ENCODE peak calls at places on chromosomes 7 and 10, in eight cellular contexts. X is heart left ventricle; Y is H1; D is colonic mucosa; K is CD8-positive, alpha-beta T cell; Q is kidney; M is DND-41; O is A549. H is an unnamed sample. For H3K9me3, the result is how much of the 10 kb centered on the place peaks cover.

GRCh38 chr10:72218329-72218728 is 2.3 kb upstream of the ASCC1 start:
- DNase-seq in Y (no peak), X (no peak), O (no peak), Q (no peak), K (no peak), D (no peak), M (no peak), H (no peak)

GRCh38 chr7:119377-120163 is 72.8 kb upstream of the FAM20C start:
- DNase-seq in X (peak), M (no peak), K (no peak), Q (no peak), D (peak), Y (no peak), O (no peak), H (no peak)

GRCh38 chr7:87398441-87398840 is 53.0 kb downstream of the CROT start:
- DNase-seq in O (no peak), K (no peak), X (no peak), D (no peak), M (no peak), Q (no peak), Y (no peak), H (no peak)

GRCh38 chr7:39353615-39354376 is 212.4 kb upstream of the YAE1 start:
- DNase-seq in K (no peak), O (no peak), M (no peak), D (no peak), Y (peak), Q (peak), X (no peak), H (no peak)

GRCh38 chr10:118971876-118972275 is 57.6 kb upstream of the NANOS1 start:
- DNase-seq in K (no peak), Y (no peak), M (no peak), X (no peak), O (no peak), D (no peak), Q (no peak), H (no peak)

GRCh38 chr10:68333905-68334431 is 1.2 kb upstream of the PBLD start:
- DNase-seq in O (no peak), Q (no peak), X (no peak), K (no peak), M (no peak), D (no peak), Y (no peak), H (no peak)

GRCh38 chr10:13882112-13882711 is 295.4 kb downstream of the PRPF18 start:
- DNase-seq in M (no peak), Q (no peak), Y (peak), O (no peak), D (no peak), X (no peak), K (no peak), H (peak)

GRCh38 chr7:95469850-95470249 is 15.9 kb upstream of the ASB4 start:
- DNase-seq in X (no peak), K (no peak), O (no peak), D (no peak), Y (no peak), Q (no peak), M (peak), H (no peak)

GRCh38 chr7:41383596-41383995 is 319.3 kb downstream of the INHBA start:
- DNase-seq in D (no peak), Q (no peak), X (no peak), K (no peak), Y (no peak), O (no peak), M (no peak), H (no peak)

GRCh38 chr7:151137076-151137611 is 30.4 kb downstream of the GBX1 start:
- DNase-seq in Y (no peak), Q (peak), O (no peak), X (peak), M (no peak), D (no peak), K (no peak), H (no peak)

GRCh38 chr7:84218681-84219080 is 24.1 kb upstream of the SEMA3A start:
- DNase-seq in D (peak), K (no peak), O (no peak), Q (no peak), X (no peak), Y (no peak), M (no peak), H (no peak)

GRCh38 chr10:983401-983800 is 4.8 kb upstream of the GTPBP4 start:
- DNase-seq in D (no peak), Q (no peak), M (no peak), X (no peak), Y (no peak), K (no peak), O (no peak), H (no peak)

GRCh38 chr10:99983280-99983988 is 26.3 kb downstream of the DNMBP start:
- DNase-seq in M (no peak), Y (no peak), D (no peak), X (no peak), K (no peak), O (no peak), Q (no peak), H (no peak)

GRCh38 chr10:61847087-61847486 is 54.4 kb upstream of the ARID5B start:
- DNase-seq in M (no peak), Q (no peak), X (no peak), K (no peak), D (no peak), O (no peak), Y (no peak), H (no peak)

GRCh38 chr7:13987395-13987794 is 2.1 kb downstream of the ETV1 start:
- DNase-seq in X (no peak), M (no peak), O (no peak), Q (no peak), D (no peak), Y (no peak), K (no peak), H (no peak)

GRCh38 chr7:155972247-155972646 is 160.0 kb upstream of the SHH start:
- DNase-seq in Q (no peak), D (no peak), O (no peak), M (no peak), Y (no peak), X (no peak), K (no peak), H (no peak)

GRCh38 chr7:108598858-108599257 is 29.2 kb downstream of the DNAJB9 start:
- DNase-seq in Y (no peak), M (no peak), X (no peak), K (no peak), Q (no peak), O (no peak), D (no peak), H (no peak)

GRCh38 chr7:148481965-148482626 is 108.5 kb upstream of the C7orf33 start:
- DNase-seq in M (no peak), Y (no peak), Q (no peak), D (no peak), K (no peak), X (no peak), O (no peak), H (no peak)

GRCh38 chr7:91233201-91233600 is 31.0 kb upstream of the FZD1 start:
- DNase-seq in M (no peak), Q (no peak), D (no peak), Y (no peak), O (no peak), X (no peak), K (no peak), H (no peak)

GRCh38 chr10:114548662-114549061 is 109.4 kb downstream of the ABLIM1 start:
- DNase-seq in M (no peak), Y (peak), O (peak), K (no peak), D (peak), X (no peak), Q (no peak), H (peak)

GRCh38 chr7:128919881-128920789 is 9.6 kb upstream of the KCP start:
- DNase-seq in X (no peak), O (no peak), Q (no peak), Y (peak), D (no peak), M (no peak), K (no peak), H (no peak)

GRCh38 chr7:46189255-46189790 is 268.3 kb upstream of the IGFBP3 start:
- DNase-seq in D (no peak), O (no peak), Q (no peak), Y (peak), K (no peak), M (no peak), X (no peak), H (no peak)

GRCh38 chr10:5751854-5752253 is 61.4 kb downstream of the GDI2 start:
- DNase-seq in D (no peak), Y (no peak), X (no peak), Q (no peak), O (no peak), M (no peak), K (no peak), H (no peak)

GRCh38 chr10:95508730-95509129 is 52.4 kb downstream of the SORBS1 start:
- DNase-seq in X (no peak), K (no peak), O (no peak), Q (no peak), M (no peak), Y (no peak), D (no peak), H (no peak)

GRCh38 chr7:109864263-109864662 is 1226.7 kb upstream of the LRRN3 start:
- DNase-seq in Y (no peak), X (no peak), O (no peak), K (no peak), Q (no peak), D (no peak), M (no peak), H (no peak)

GRCh38 chr7:94513565-94513860 is 3.9 kb downstream of the CASD1 start:
- DNase-seq in M (no peak), Q (no peak), Y (no peak), K (no peak), D (no peak), O (no peak), X (no peak), H (no peak)

GRCh38 chr10:42988517-42989395 is 88.1 kb upstream of the RET start:
- DNase-seq in D (peak), Y (peak), Q (peak), O (no peak), M (no peak), K (peak), X (peak), H (no peak)

GRCh38 chr10:112202561-112203241 is 19.1 kb upstream of the GPAM start:
- DNase-seq in O (peak), K (no peak), D (no peak), M (no peak), X (no peak), Q (no peak), Y (no peak), H (no peak)

GRCh38 chr10:31583358-31583757 is 264.3 kb downstream of the ZEB1 start:
- DNase-seq in Q (no peak), Y (no peak), K (no peak), D (no peak), O (no peak), X (no peak), M (no peak), H (no peak)

GRCh38 chr7:140345426-140345825 is 52.9 kb downstream of the SLC37A3 start:
- DNase-seq in Q (no peak), D (peak), Y (no peak), O (no peak), K (no peak), X (no peak), M (no peak), H (no peak)

GRCh38 chr10:75739454-75740143 is 308.2 kb downstream of the LRMDA start:
- DNase-seq in Q (no peak), D (no peak), M (no peak), X (no peak), Y (no peak), O (no peak), K (no peak), H (no peak)

GRCh38 chr10:278707-279106 is 143.5 kb downstream of the ZMYND11 start:
- DNase-seq in Y (no peak), D (no peak), K (no peak), X (no peak), Q (no peak), M (no peak), O (no peak), H (no peak)

GRCh38 chr10:79438021-79438698 is 7.3 kb downstream of the ZCCHC24 start:
- DNase-seq in M (no peak), K (no peak), X (no peak), O (no peak), D (no peak), Y (no peak), Q (no peak), H (no peak)

GRCh38 chr7:83439021-83439420 is 209.9 kb downstream of the SEMA3E start:
- DNase-seq in K (no peak), X (no peak), Q (no peak), Y (no peak), O (no peak), D (no peak), M (no peak), H (no peak)

GRCh38 chr7:46979439-46979838 is 602.5 kb downstream of the TNS3 start:
- DNase-seq in O (no peak), M (no peak), Q (no peak), K (no peak), X (no peak), D (no peak), Y (no peak), H (no peak)

GRCh38 chr10:25047902-25048301 is 31.5 kb downstream of the THNSL1 start:
- DNase-seq in Q (no peak), M (no peak), D (no peak), K (no peak), Y (no peak), X (no peak), O (no peak), H (no peak)

GRCh38 chr10:127880557-127880956 is 12.2 kb downstream of the CLRN3 start:
- DNase-seq in Q (no peak), O (no peak), X (no peak), Y (peak), K (no peak), D (peak), M (peak), H (no peak)

GRCh38 chr7:27693794-27694193 is 31.1 kb upstream of the HIBADH start:
- DNase-seq in Y (no peak), O (no peak), K (no peak), X (no peak), D (no peak), Q (no peak), M (no peak), H (no peak)

DNA sequence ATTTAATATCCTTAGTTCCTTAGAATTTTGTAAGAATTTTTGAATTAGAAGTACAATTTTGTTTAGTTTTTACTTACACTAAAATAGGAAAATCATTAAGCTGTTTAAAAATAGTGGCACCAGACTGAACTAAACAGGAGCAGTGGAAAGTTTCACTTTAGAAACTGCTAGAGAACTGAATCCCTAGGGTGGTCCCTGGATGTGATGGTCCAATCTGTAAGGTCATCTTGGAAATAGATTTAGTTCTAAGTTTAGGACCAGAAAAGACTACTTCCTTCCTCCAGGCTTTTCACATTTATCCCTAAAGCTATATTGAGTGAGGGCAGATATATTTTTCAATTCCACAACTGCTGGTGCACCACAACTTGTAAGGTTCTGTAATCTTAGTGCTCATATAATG is 19.0 kb downstream of the RPA3 start:
- DNase-seq in D (no peak), Q (no peak), O (no peak), M (no peak), K (no peak), Y (no peak), X (no peak), H (no peak)
- H3K4me3 ChIP-seq in D (no peak), Q (no peak), O (no peak), M (no peak), K (no peak), Y (no peak), X (no peak), H (no peak)

DNA sequence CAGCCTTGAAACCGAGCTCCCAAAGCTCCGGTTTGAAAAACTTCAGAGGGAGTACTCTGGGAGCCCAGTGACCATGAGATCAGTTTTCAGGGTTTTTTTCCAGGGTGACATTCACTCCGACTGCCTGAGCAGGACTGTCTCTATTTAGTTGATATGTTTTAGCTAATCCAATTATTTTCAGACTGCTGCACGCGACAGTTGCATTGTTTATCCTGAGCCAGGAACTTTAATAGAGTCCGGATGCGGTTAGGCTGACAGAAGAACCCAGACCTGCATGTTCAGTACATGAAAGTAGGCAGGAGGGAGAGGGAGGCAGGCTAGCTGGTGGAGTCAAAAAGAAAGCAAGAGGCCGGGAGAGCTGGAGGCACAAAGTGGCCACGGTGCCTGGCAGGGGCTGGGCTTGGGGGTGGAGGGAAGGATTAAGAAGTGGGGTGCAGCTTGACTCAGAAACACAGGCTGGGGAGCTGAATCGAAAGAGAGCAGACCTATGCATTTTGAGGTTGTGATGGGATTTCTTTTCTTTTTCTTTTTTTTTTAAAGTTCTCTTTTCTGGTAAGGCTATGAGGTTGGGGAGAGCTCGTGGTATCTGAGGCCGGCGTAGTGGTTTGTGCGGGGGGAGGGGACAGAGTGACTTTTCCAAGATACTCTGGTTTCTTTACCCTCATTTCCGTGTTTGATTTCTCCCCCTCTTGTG is 5.7 kb downstream of the GATA3 start:
- DNase-seq in M (peak), K (peak), X (no peak), O (no peak), Q (no peak), Y (peak), D (no peak), H (no peak)
- H3K27ac ChIP-seq in M (peak), K (peak), X (peak), O (no peak), Q (peak), Y (no peak), D (no peak), H (no peak)

DNA sequence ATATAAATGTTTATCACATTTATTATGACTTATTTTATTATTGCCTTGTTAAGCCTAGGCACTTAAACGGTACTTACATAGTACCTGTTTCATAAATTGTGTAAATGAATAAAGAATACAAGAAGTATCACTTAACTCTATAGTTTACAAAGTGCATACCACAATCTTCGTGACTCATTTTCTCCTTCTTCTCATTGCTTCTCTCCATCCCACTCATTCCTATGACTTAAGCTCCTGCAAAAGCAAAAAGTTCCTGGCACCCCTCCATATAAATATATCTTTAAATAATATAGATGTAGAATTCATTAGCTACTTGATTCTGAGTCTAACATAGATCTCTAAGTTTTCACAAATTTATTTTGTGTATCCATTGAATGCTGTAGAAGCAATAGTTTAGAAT is 1382.0 kb upstream of the CELF2 start:
- DNase-seq in Q (no peak), M (no peak), D (no peak), Y (no peak), O (no peak), X (no peak), K (no peak), H (no peak)
- H3K9me3 ChIP-seq in Q (under half), M (under half), D (under half), Y (under half), O (under half), X (under half), K (under half), H (under half)

GRCh38 chr7:106416430-106416829 is 131.6 kb upstream of the NAMPT start:
- DNase-seq in X (no peak), Q (no peak), D (no peak), K (no peak), Y (no peak), M (no peak), O (no peak), H (no peak)

GRCh38 chr7:106418526-106418925 is 133.7 kb upstream of the NAMPT start:
- DNase-seq in O (no peak), K (no peak), Y (no peak), Q (no peak), X (no peak), D (no peak), M (no peak), H (no peak)

GRCh38 chr7:106419455-106420182 is 134.8 kb upstream of the NAMPT start:
- DNase-seq in K (no peak), Y (no peak), Q (no peak), O (no peak), M (no peak), D (no peak), X (no peak), H (no peak)

GRCh38 chr7:106417273-106417902 is 132.6 kb upstream of the NAMPT start:
- DNase-seq in M (no peak), K (no peak), X (no peak), D (no peak), Y (no peak), Q (no peak), O (peak), H (no peak)

DNA sequence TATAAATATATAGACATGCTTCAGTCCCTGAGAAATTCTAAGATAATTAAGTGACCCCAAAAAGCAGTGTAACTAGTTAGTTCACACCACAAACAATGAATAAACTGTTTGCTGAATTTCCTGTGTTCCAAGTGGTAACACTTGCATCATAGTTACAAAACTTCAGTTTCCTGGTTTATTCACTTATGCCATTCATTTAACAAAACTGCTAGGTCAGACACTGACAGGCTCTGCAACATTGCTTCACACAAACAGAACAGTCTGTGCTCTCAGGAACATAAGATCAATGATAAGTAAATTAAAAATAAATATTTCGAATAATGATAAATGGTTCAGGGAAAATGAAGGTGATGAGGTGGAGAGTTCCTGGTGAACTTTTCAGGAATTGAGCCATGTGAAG is 133.3 kb upstream of the NAMPT start:
- DNase-seq in D (no peak), X (no peak), O (no peak), K (no peak), Q (no peak), Y (no peak), M (no peak), H (no peak)
- H3K4me3 ChIP-seq in D (no peak), X (no peak), O (no peak), K (no peak), Q (no peak), Y (no peak), M (no peak), H (no peak)

GRCh38 chr10:116254422-116255152 is 18.4 kb downstream of the GFRA1 start:
- DNase-seq in M (no peak), O (no peak), Q (no peak), X (no peak), Y (no peak), K (no peak), D (no peak), H (no peak)
- H3K27ac ChIP-seq in M (no peak), O (no peak), Q (no peak), X (no peak), Y (no peak), K (no peak), D (no peak), H (no peak)

DNA sequence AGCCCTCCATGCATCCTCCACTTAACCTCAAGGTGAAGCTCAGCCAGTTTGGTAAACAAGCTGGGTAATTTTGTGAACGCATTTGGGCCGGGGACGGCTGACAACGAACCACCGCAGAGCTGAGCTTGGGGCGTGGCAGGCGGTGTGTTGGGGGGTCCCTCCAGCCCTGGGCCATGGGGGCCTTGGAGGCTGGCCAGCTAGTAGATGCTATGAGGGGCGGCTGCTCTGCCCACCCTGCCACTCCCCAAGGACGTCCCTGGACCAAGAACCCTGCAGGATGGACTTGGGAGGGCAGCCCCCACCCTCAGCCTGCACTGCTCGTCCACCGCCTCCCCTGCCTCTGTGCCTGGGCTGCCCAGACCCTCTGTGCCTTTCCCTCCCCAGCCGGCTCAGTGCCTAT is 12.0 kb upstream of the SCART1 start:
- DNase-seq in O (no peak), Y (no peak), D (peak), Q (peak), X (peak), M (no peak), K (peak), H (no peak)
- H3K9me3 ChIP-seq in O (under half), Y (half or more), D (under half), Q (under half), X (under half), M (under half), K (under half), H (under half)